ENCODE peak calls at places on chromosomes 6 and 20, in six cellular contexts. L is stomach, S is upper lobe of left lung, K is A549, D is K562, T is ovary. J is an unnamed sample.

GRCh38 chr6:15770347-15771143 is 107.7 kb upstream of the DTNBP1 start:
- DNase-seq in D (peak; percentile 28), K (no peak), T (no peak), L (no peak), S (no peak), J (no peak)

GRCh38 chr20:45432294-45432693 is 16.4 kb downstream of the PIGT start:
- DNase-seq in S (no peak), K (no peak), L (no peak), D (no peak), T (no peak), J (no peak)

GRCh38 chr20:11047559-11047958 is 373.8 kb upstream of the JAG1 start:
- DNase-seq in K (no peak), S (no peak), L (no peak), D (no peak), T (no peak), J (no peak)

GRCh38 chr20:24763386-24764026 is 185.6 kb upstream of the CST7 start:
- DNase-seq in T (no peak), L (peak; percentile 17), K (no peak), S (no peak), D (no peak), J (no peak)

GRCh38 chr20:40628877-40629276 is 60.2 kb downstream of the MAFB start:
- DNase-seq in S (no peak), D (no peak), L (no peak), T (no peak), K (no peak), J (no peak)

GRCh38 chr20:61931476-61932198 is 134.0 kb downstream of the TAF4 start:
- DNase-seq in T (no peak), S (peak; percentile 31), D (no peak), K (no peak), L (no peak), J (peak; percentile 28)

GRCh38 chr6:164502838-164503237 is 806.6 kb downstream of the C6orf118 start:
- DNase-seq in D (no peak), S (no peak), T (no peak), K (no peak), L (no peak), J (no peak)

GRCh38 chr20:44392776-44393607 is 37.5 kb downstream of the HNF4A start:
- DNase-seq in S (no peak), L (no peak), K (no peak), T (no peak), D (no peak), J (no peak)

GRCh38 chr6:37103169-37104039 is 66.5 kb upstream of the PIM1 start:
- DNase-seq in S (peak; percentile 47), L (peak; percentile 95), D (peak; percentile 96), K (peak; percentile 56), T (peak; percentile 62), J (peak; percentile 79)

GRCh38 chr20:54879393-54879792 is 404.0 kb downstream of the DOK5 start:
- DNase-seq in T (no peak), S (no peak), K (no peak), L (no peak), D (no peak), J (no peak)

GRCh38 chr6:56890683-56891429 is 64.1 kb upstream of the BEND6 start:
- DNase-seq in T (no peak), D (peak; percentile 72), S (no peak), L (no peak), K (peak; percentile 80), J (no peak)

GRCh38 chr6:131894735-131895424 is 56.3 kb downstream of the CCN2 start:
- DNase-seq in K (no peak), D (no peak), L (no peak), S (no peak), T (no peak), J (no peak)

GRCh38 chr6:137884428-137884827 is 17.4 kb downstream of the TNFAIP3 start:
- DNase-seq in T (no peak), K (no peak), S (no peak), L (no peak), D (no peak), J (no peak)

GRCh38 chr6:100435299-100435698 is 29.4 kb downstream of the SIM1 start:
- DNase-seq in K (peak; percentile 75), T (no peak), L (no peak), D (no peak), S (no peak), J (no peak)

GRCh38 chr20:35007413-35007812 is 51.7 kb downstream of the MYH7B start:
- DNase-seq in K (no peak), T (peak; percentile 14), S (no peak), D (no peak), L (no peak), J (peak; percentile 56)

GRCh38 chr20:37939701-37940151 is 36.8 kb downstream of the VSTM2L start:
- DNase-seq in S (no peak), L (peak; percentile 18), D (no peak), T (no peak), K (no peak), J (no peak)

GRCh38 chr6:97460394-97460793 is 177.4 kb upstream of the MMS22L start:
- DNase-seq in D (no peak), L (no peak), S (no peak), T (no peak), K (no peak), J (no peak)

DNA sequence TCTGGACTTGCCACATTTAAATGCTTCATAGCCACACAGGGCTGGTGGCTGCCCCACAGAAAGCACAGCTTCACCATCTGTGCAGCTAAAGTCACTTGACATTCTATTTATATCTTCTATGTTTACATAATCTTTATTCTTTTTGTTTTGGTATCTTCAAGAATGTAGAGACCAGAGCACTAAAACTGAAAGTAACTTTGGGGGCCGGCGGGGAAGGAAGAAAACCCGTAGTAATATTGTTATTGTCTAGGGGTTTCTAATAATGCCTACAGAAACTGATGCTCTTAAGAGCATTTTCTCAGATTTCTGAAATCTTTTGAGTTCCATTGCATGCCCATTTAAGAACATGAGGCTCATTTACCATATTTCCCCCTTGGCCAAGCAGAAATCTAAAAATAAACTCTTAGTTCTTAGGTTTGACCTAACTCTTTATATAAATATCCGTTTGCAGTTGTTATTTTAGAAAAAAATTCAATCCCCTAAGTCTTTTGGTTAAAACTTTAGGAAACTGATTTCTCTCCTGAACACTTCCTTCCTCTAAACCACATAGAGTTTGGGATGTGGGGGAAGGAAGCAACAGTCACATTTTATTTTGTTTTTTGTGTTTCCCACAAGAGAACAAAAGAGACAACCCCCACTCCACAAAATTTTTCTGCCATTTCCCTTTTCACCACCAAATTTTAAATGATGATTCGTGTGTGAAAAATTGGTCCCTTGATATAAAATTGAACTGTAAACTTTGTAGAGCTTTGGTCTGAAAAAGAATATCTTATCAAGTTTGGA is 207.6 kb downstream of the OGFRL1 start:
- DNase-seq in S (no peak), T (no peak), L (no peak), K (no peak), D (no peak), J (no peak)
- H3K4me3 ChIP-seq in S (peak overlapping the region; percentile 9), T (peak overlapping the region; percentile 21), L (peak overlapping the region; percentile 31), K (no peak overlapping the region), D (no peak overlapping the region), J (peak overlapping the region; percentile 26)

DNA sequence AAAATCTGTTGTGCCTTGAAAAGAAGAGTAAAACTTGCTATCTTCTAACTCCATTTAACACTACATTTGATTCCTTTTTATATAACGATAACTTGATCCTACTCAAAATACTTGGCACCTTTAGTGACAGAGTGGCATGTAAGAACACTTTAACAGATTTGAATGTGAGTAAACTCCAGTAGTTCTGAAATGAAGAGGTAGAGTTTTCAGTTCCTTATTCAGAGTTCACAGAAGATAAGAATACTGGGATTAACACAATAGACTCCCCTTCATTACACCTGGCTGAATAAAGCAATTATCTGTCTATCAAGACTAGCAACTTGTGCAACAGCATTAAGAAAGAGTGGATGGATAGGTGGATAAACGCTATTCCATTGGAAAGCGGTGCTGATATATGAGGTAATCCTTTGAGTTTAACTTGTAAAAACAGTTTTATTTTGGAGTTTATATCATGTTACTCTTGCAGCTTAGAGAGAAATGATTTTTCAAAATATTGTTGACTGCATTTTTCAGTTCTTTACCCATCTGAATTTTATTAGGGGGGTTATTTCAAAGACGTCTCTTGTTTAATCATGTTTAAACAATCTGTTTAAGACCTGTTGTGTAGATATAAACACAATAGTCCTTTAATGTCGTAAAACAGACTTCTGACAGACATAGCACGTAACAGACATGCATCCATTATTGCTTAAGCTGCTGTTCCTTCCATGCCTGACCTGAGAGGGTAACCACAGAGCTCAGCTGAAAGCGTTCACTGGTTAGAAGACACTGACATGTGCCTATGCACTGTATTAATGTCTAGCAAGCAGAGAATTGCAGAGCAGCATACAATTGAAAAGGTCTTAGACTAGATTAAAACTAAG is 102.3 kb upstream of the SUPT3H start:
- DNase-seq in D (no peak), S (no peak), T (no peak), L (no peak), K (no peak), J (no peak)
- TF ChIP-seq EP300 in D (no peak), S (no peak), T (no peak), L (no peak), K (no peak), J (no peak)

GRCh38 chr20:59120919-59121318 is 42.7 kb upstream of the ZNF831 start:
- DNase-seq in S (no peak), L (no peak), D (no peak), T (no peak), K (no peak), J (no peak)

GRCh38 chr20:59121714-59122376 is 41.8 kb upstream of the ZNF831 start:
- DNase-seq in S (no peak), D (no peak), K (no peak), L (no peak), T (no peak), J (no peak)

GRCh38 chr20:59123677-59124060 is 40.0 kb upstream of the ZNF831 start:
- DNase-seq in T (no peak), L (no peak), D (no peak), S (no peak), K (no peak), J (no peak)

GRCh38 chr20:59123011-59123676 is 40.5 kb upstream of the ZNF831 start:
- DNase-seq in K (no peak), L (no peak), D (no peak), S (no peak), T (no peak), J (no peak)

DNA sequence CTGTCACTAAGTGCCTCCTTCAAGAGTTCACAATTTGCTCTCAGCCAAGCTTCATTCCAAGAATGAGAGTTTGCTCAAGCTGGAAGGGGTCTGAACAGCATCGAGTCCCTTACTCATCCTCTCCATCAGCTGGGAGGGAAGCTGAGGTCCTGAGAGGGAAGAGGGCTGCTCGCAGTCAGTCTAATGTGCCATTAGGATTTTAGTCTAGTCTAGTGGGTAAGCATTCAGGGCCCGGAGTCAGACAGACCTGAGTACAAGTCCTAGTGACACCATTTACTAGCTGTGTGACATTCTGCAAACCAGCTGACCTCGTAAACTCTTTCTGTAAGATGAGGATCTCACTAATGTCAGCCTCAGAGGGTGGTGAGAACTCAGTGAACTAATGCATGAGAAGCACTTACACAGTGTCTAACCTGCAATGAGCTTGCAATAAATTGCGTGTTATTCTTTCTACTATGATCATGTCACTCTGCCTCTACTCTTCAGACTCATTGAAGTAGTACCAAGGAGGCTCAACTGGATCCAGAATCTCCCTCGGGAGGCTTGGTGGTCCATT is 41.2 kb upstream of the ZNF831 start:
- DNase-seq in D (no peak), T (no peak), L (no peak), K (no peak), S (no peak), J (no peak)
- H3K4me1 ChIP-seq in D (no peaks in the 10 kb centered on the region), T (no peaks in the 10 kb centered on the region), L (no peaks in the 10 kb centered on the region), K (no peaks in the 10 kb centered on the region), S (no peaks in the 10 kb centered on the region), J (no peaks in the 10 kb centered on the region)

DNA sequence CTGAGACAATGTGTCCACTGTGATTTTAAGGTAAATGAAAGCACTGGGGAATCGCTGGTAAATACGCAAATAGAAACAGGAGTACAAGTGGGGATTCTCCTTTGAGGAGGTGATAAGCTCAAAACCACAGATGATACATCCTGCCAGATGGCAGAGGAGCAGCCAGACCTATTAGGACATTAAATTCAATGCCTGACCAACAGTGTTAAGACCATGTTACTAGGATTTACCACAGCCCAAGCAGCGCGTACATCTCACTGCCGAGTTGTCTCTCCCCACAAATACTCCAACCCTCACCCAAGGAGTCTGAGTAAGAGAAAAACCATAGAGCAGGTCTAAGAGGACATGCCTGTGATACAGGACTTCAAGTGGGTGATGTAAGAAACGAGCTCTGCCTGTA is 68.9 kb upstream of the TULP1 start:
- DNase-seq in D (no peak), S (no peak), K (no peak), L (no peak), T (no peak), J (no peak)
- H3K4me3 ChIP-seq in D (no peak overlapping the region), S (no peak overlapping the region), K (no peak overlapping the region), L (no peak overlapping the region), T (no peak overlapping the region), J (no peak overlapping the region)